ENCODE peak calls at places on chromosomes 7 and 10, in eight cellular contexts. One of them, this sample, is unnamed.

GRCh38 chr7:150871601-150872000 is 19.3 kb downstream of the AOC1 start:
- DNase-seq in hippocampal formation: no peak
- DNase-seq in fibroblast of the aortic adventitia: no peak
- DNase-seq in T-cell: no peak
- DNase-seq in EL: no peak
- DNase-seq in stimulated activated CD4-positive, alpha-beta T cell treated with anti-CD3 and anti-CD28 coated beads, Interleukin-4, amount 100 ng/mL, for 48 hours: no peak
- DNase-seq in H54: no peak
- DNase-seq in C1 segment of cervical spinal cord: no peak
- DNase-seq in this sample: no peak

GRCh38 chr7:28114056-28114455 is 66.5 kb downstream of the JAZF1 start:
- DNase-seq in hippocampal formation: no peak
- DNase-seq in fibroblast of the aortic adventitia: no peak
- DNase-seq in T-cell: no peak
- DNase-seq in EL: no peak
- DNase-seq in stimulated activated CD4-positive, alpha-beta T cell treated with anti-CD3 and anti-CD28 coated beads, Interleukin-4, amount 100 ng/mL, for 48 hours: no peak
- DNase-seq in H54: no peak
- DNase-seq in C1 segment of cervical spinal cord: no peak
- DNase-seq in this sample: no peak

GRCh38 chr10:73780966-73781365 is 882 bp upstream of the CHCHD1 start:
- DNase-seq in hippocampal formation: no peak
- DNase-seq in fibroblast of the aortic adventitia: no peak
- DNase-seq in T-cell: no peak
- DNase-seq in EL: no peak
- DNase-seq in stimulated activated CD4-positive, alpha-beta T cell treated with anti-CD3 and anti-CD28 coated beads, Interleukin-4, amount 100 ng/mL, for 48 hours: no peak
- DNase-seq in H54: no peak
- DNase-seq in C1 segment of cervical spinal cord: no peak
- DNase-seq in this sample: no peak

GRCh38 chr10:117264776-117265175 is 23.9 kb downstream of the SLC18A2 start:
- DNase-seq in hippocampal formation: no peak
- DNase-seq in fibroblast of the aortic adventitia: no peak
- DNase-seq in T-cell: no peak
- DNase-seq in EL: no peak
- DNase-seq in stimulated activated CD4-positive, alpha-beta T cell treated with anti-CD3 and anti-CD28 coated beads, Interleukin-4, amount 100 ng/mL, for 48 hours: no peak
- DNase-seq in H54: no peak
- DNase-seq in C1 segment of cervical spinal cord: no peak
- DNase-seq in this sample: no peak

GRCh38 chr7:23680417-23681405 is 712 bp downstream of the FAM221A start:
- DNase-seq in hippocampal formation: peak; percentile 32
- DNase-seq in fibroblast of the aortic adventitia: peak; percentile 51
- DNase-seq in T-cell: peak; percentile 34
- DNase-seq in EL: peak; percentile 54
- DNase-seq in stimulated activated CD4-positive, alpha-beta T cell treated with anti-CD3 and anti-CD28 coated beads, Interleukin-4, amount 100 ng/mL, for 48 hours: peak; percentile 26
- DNase-seq in H54: peak; percentile 17
- DNase-seq in C1 segment of cervical spinal cord: peak; percentile 30
- DNase-seq in this sample: peak; percentile 86

GRCh38 chr10:103659674-103660363 is 166.3 kb downstream of the NEURL1 start:
- DNase-seq in hippocampal formation: peak; percentile 54
- DNase-seq in fibroblast of the aortic adventitia: peak; percentile 90
- DNase-seq in T-cell: peak; percentile 39
- DNase-seq in EL: peak; percentile 93
- DNase-seq in stimulated activated CD4-positive, alpha-beta T cell treated with anti-CD3 and anti-CD28 coated beads, Interleukin-4, amount 100 ng/mL, for 48 hours: peak; percentile 54
- DNase-seq in H54: peak; percentile 99
- DNase-seq in C1 segment of cervical spinal cord: peak; percentile 52
- DNase-seq in this sample: no peak

GRCh38 chr7:600935-601334 is 81.3 kb upstream of the PDGFA start:
- DNase-seq in hippocampal formation: no peak
- DNase-seq in fibroblast of the aortic adventitia: no peak
- DNase-seq in T-cell: no peak
- DNase-seq in EL: no peak
- DNase-seq in stimulated activated CD4-positive, alpha-beta T cell treated with anti-CD3 and anti-CD28 coated beads, Interleukin-4, amount 100 ng/mL, for 48 hours: no peak
- DNase-seq in H54: no peak
- DNase-seq in C1 segment of cervical spinal cord: no peak
- DNase-seq in this sample: no peak

GRCh38 chr7:157928171-157928794 is 591.5 kb downstream of the DNAJB6 start:
- DNase-seq in hippocampal formation: no peak
- DNase-seq in fibroblast of the aortic adventitia: no peak
- DNase-seq in T-cell: no peak
- DNase-seq in EL: no peak
- DNase-seq in stimulated activated CD4-positive, alpha-beta T cell treated with anti-CD3 and anti-CD28 coated beads, Interleukin-4, amount 100 ng/mL, for 48 hours: no peak
- DNase-seq in H54: no peak
- DNase-seq in C1 segment of cervical spinal cord: no peak
- DNase-seq in this sample: peak; percentile 21

GRCh38 chr7:100966542-100967291 is 2.6 kb upstream of the MUC12 start:
- DNase-seq in hippocampal formation: no peak
- DNase-seq in fibroblast of the aortic adventitia: no peak
- DNase-seq in T-cell: no peak
- DNase-seq in EL: no peak
- DNase-seq in stimulated activated CD4-positive, alpha-beta T cell treated with anti-CD3 and anti-CD28 coated beads, Interleukin-4, amount 100 ng/mL, for 48 hours: no peak
- DNase-seq in H54: no peak
- DNase-seq in C1 segment of cervical spinal cord: no peak
- DNase-seq in this sample: no peak

This sample was measured in ecto neural progenitor cell.